ENCODE peak calls at places on chromosomes 5 and 9, in seven cellular contexts. L, T, Y, Z, O, I and K are unnamed samples.

GRCh38 chr5:1762121-1762877 is 37.3 kb downstream of the MRPL36 start:
- DNase-seq in L (no peak), T (no peak), Y (no peak), Z (no peak), O (no peak), I (no peak), K (no peak)

GRCh38 chr5:171207256-171207866 is 101.7 kb upstream of the TLX3 start:
- DNase-seq in L (no peak), T (peak), Y (peak), Z (peak), O (peak), I (peak), K (peak)

GRCh38 chr5:127326438-127326837 is 35.8 kb downstream of the MEGF10 start:
- DNase-seq in L (no peak), T (no peak), Y (no peak), Z (no peak), O (no peak), I (no peak), K (peak)

GRCh38 chr9:81741103-81741502 is 51.8 kb upstream of the TLE1 start:
- DNase-seq in L (no peak), T (no peak), Y (no peak), Z (no peak), O (peak), I (no peak), K (no peak)

GRCh38 chr5:149035282-149035882 is 27.5 kb downstream of the SH3TC2 start:
- DNase-seq in L (peak), T (peak), Y (peak), Z (peak), O (peak), I (peak), K (peak)

GRCh38 chr5:60223342-60223741 is 329.8 kb upstream of the PDE4D start:
- DNase-seq in L (no peak), T (no peak), Y (peak), Z (no peak), O (peak), I (no peak), K (no peak)

GRCh38 chr5:86795659-86796058 is 177.9 kb downstream of the COX7C start:
- DNase-seq in L (no peak), T (no peak), Y (no peak), Z (no peak), O (no peak), I (no peak), K (no peak)

GRCh38 chr5:74240783-74241750 is 399.5 kb downstream of the ENC1 start:
- DNase-seq in L (no peak), T (peak), Y (peak), Z (no peak), O (peak), I (no peak), K (peak)

GRCh38 chr5:88732181-88732633 is 150.8 kb downstream of the MEF2C start:
- DNase-seq in L (peak), T (peak), Y (no peak), Z (no peak), O (peak), I (no peak), K (no peak)

GRCh38 chr5:87141544-87141943 is 126.1 kb upstream of the RASA1 start:
- DNase-seq in L (no peak), T (peak), Y (no peak), Z (no peak), O (no peak), I (no peak), K (no peak)